ENCODE peak calls at places on chromosomes 5 and 9, in nine cellular contexts. C, O, T, I, X, B, M, J and N are unnamed samples. For H3K4me1, the result is how much of the 10 kb centered on the place peaks cover.

GRCh38 chr5:74934949-74935751 is 69.0 kb upstream of the FAM169A start:
- DNase-seq in T (peak), B (peak), O (no peak), I (no peak), C (no peak), M (peak), J (peak), X (no peak), N (peak)

GRCh38 chr9:111482656-111483418 is 1.3 kb downstream of the ECPAS start:
- DNase-seq in I (peak), O (peak), B (peak), X (peak), T (peak), M (peak), C (peak), J (peak), N (peak)

GRCh38 chr5:1724822-1725602 is 74.6 kb downstream of the MRPL36 start:
- DNase-seq in C (no peak), T (peak), M (peak), I (no peak), X (peak), J (no peak), O (no peak), B (peak), N (no peak)

GRCh38 chr5:101728933-101729332 is 567.2 kb downstream of the SLCO4C1 start:
- DNase-seq in J (no peak), X (no peak), I (no peak), O (no peak), C (no peak), B (no peak), T (no peak), M (no peak), N (peak)

GRCh38 chr9:92659601-92660000 is 10.3 kb downstream of the IPPK start:
- DNase-seq in M (no peak), O (no peak), T (no peak), J (no peak), B (no peak), C (no peak), I (no peak), X (peak), N (no peak)

GRCh38 chr5:82593481-82593880 is 315.3 kb upstream of the RPS23 start:
- DNase-seq in J (peak), B (no peak), X (no peak), M (no peak), I (no peak), C (no peak), T (peak), O (no peak), N (no peak)

GRCh38 chr9:4581861-4582565 is 80.1 kb upstream of the PLPP6 start:
- DNase-seq in J (no peak), T (no peak), I (no peak), X (no peak), C (no peak), B (no peak), M (no peak), O (no peak), N (no peak)

GRCh38 chr9:36847781-36848673 is 186.0 kb downstream of the PAX5 start:
- DNase-seq in J (no peak), C (no peak), O (no peak), B (no peak), I (no peak), X (no peak), T (peak), M (no peak), N (no peak)

GRCh38 chr5:131270809-131271208 is 7.0 kb downstream of the CDC42SE2 start:
- DNase-seq in M (no peak), C (no peak), B (no peak), I (no peak), T (no peak), O (no peak), J (peak), X (no peak), N (no peak)

GRCh38 chr9:125524522-125524921 is 182.5 kb downstream of the MAPKAP1 start:
- DNase-seq in I (no peak), T (peak), X (no peak), J (no peak), M (no peak), O (no peak), C (no peak), B (peak), N (peak)

GRCh38 chr5:150653145-150653761 is 7.8 kb upstream of the MYOZ3 start:
- DNase-seq in T (peak), M (no peak), B (peak), X (no peak), J (no peak), C (no peak), O (no peak), I (no peak), N (no peak)

GRCh38 chr5:88675758-88676636 is 207.0 kb downstream of the MEF2C start:
- DNase-seq in X (peak), B (peak), M (peak), I (no peak), J (no peak), T (peak), O (peak), C (peak), N (peak)

GRCh38 chr9:132536124-132536523 is 46.3 kb upstream of the BARHL1 start:
- DNase-seq in T (no peak), C (no peak), J (no peak), O (no peak), I (no peak), M (no peak), X (no peak), B (no peak), N (no peak)

GRCh38 chr9:3875371-3876132 is 349.8 kb upstream of the RFX3 start:
- DNase-seq in O (no peak), J (peak), B (no peak), M (no peak), C (no peak), X (no peak), I (no peak), T (peak), N (peak)

GRCh38 chr9:127366594-127366993 is 30.4 kb upstream of the SLC2A8 start:
- DNase-seq in X (peak), O (no peak), M (no peak), C (no peak), I (no peak), B (no peak), J (no peak), T (no peak), N (no peak)

GRCh38 chr5:83919071-83920041 is 198.7 kb upstream of the HAPLN1 start:
- DNase-seq in B (no peak), M (peak), O (no peak), J (peak), I (no peak), X (no peak), T (no peak), C (no peak), N (no peak)

GRCh38 chr9:120946259-120946658 is 19.7 kb upstream of the TRAF1 start:
- DNase-seq in B (no peak), T (peak), C (no peak), O (no peak), I (no peak), M (no peak), J (peak), X (no peak), N (no peak)

GRCh38 chr5:159286420-159287035 is 23.4 kb downstream of the UBLCP1 start:
- DNase-seq in B (no peak), I (no peak), C (no peak), M (peak), O (no peak), J (peak), T (peak), X (no peak), N (peak)

GRCh38 chr9:92292338-92293074 is 991 bp downstream of the IARS1 start:
- DNase-seq in T (no peak), M (no peak), C (no peak), J (peak), B (no peak), I (no peak), O (no peak), X (no peak), N (peak)

GRCh38 chr9:38067611-38067891 is 1.5 kb downstream of the SHB start:
- DNase-seq in B (no peak), M (no peak), I (peak), X (peak), O (peak), T (no peak), J (peak), C (peak), N (no peak)

GRCh38 chr9:133103987-133104505 is 17.0 kb downstream of the RALGDS start:
- DNase-seq in I (no peak), J (no peak), T (no peak), C (peak), O (no peak), X (peak), B (no peak), M (no peak), N (no peak)

DNA sequence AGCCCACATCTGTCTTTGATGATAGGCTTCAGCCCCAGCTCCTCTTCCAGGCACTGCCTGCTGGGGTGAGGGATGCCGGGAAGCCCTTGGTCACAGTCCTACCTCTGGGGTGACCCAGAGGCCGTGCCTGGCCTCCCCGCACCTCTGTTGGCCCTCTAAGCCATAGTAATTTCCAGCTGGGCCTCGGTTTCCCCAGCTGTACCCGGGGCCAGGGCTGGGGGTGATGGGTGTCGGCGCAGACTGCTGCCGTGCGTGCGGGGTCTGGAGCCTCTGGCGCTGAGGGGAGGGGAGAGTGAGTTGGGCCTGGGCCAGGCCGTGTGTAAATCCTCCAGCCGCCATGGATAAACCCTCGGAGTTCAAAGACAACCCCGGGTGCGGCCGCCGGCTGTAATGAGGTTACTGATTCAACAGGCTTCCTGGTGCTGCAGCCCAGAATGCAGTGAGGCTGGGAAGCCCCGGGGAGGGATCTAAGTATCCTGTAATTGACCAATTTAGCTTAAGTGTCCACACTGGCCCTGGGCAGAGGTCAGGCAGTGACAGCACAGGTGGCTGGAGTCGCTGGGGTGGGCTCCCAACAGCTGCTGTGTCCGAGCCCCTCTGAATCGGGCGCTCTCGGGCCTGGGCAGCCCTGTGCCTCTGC is 7.1 kb downstream of the RXRA start:
- DNase-seq in O (peak), I (peak), T (no peak), X (no peak), J (no peak), M (peak), B (no peak), C (no peak), N (no peak)
- H3K4me1 ChIP-seq in O (half or more), I (half or more), T (under half), X (under half), J (half or more), M (under half), B (under half), C (half or more), N (under half)

GRCh38 chr9:104903609-104904008 is 24.3 kb downstream of the ABCA1 start:
- DNase-seq in I (no peak), B (peak), J (no peak), T (peak), O (no peak), C (no peak), X (no peak), M (no peak), N (no peak)

GRCh38 chr9:104896131-104896530 is 31.8 kb downstream of the ABCA1 start:
- DNase-seq in T (no peak), O (no peak), X (no peak), C (no peak), J (peak), M (no peak), B (no peak), I (no peak), N (no peak)

GRCh38 chr9:104900871-104901270 is 27.1 kb downstream of the ABCA1 start:
- DNase-seq in B (peak), I (no peak), O (no peak), C (no peak), X (no peak), J (peak), M (no peak), T (peak), N (no peak)

GRCh38 chr9:104899759-104900247 is 28.2 kb downstream of the ABCA1 start:
- DNase-seq in X (no peak), I (no peak), B (no peak), C (no peak), J (no peak), O (no peak), M (peak), T (no peak), N (no peak)

DNA sequence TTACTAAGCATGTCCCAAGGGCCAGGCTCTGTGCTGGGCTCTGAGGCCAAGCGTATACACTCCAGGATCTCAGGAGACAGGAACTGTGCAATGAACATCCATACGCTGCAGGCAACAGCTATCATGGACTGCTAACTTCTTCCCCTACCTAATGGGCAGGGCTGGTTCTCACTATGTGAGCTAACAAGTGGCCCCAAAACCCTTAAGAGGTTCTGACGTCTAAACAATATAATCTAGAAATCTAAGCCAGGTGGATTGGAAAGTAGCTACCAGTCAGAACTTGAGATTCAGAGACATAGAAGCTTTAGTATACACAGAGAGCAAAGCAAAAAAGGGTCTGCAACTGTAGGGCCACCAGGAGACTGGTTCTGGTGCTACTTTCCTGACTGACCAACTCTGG is 27.6 kb downstream of the ABCA1 start:
- DNase-seq in C (no peak), J (no peak), X (no peak), B (peak), M (no peak), I (no peak), T (no peak), O (no peak), N (no peak)
- H3K4me1 ChIP-seq in C (half or more), J (half or more), X (under half), B (under half), M (under half), I (under half), T (under half), O (under half), N (under half)

DNA sequence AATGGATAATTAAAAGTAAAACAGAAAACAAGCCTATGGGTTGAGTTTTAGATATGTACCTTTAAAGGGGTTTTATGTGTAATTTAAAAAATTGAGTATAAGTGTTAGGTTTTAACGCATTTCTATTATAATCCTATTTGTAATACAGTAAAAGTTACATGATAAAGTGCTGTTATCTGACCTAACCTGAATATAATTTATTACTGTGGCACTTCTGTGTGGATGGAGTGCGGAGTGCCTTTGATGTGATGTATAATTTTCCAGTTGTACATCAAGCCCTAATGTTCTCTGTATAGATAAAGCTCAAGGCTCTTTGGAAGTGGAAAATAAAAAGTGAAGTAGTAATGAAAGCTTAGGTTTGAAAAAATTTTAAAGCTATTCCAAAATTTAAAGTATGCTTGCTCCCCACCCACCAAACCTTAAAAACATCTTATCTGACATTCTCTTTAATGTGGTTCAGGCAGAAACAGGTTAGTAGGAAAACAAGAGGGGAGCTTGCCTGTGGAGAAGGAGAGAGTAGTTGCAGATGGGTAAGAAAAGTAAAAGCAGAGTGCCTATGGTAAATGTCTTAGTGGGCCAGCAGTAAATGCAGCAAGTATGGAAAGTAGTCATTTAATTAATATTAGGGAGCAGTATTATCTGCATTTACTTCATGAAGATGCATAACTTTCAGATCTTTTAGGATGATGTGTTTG is 4.0 kb downstream of the MATR3 start:
- DNase-seq in C (no peak), I (no peak), J (no peak), M (peak), T (no peak), O (no peak), X (no peak), B (peak), N (no peak)
- H3K4me1 ChIP-seq in C (half or more), I (half or more), J (under half), M (under half), T (half or more), O (half or more), X (under half), B (under half), N (under half)

GRCh38 chr5:148967783-148968182 is 95.1 kb downstream of the SH3TC2 start:
- DNase-seq in J (no peak), T (no peak), M (peak), I (no peak), B (peak), X (no peak), C (no peak), O (peak), N (no peak)

GRCh38 chr5:148969291-148969690 is 93.6 kb downstream of the SH3TC2 start:
- DNase-seq in B (peak), I (no peak), X (no peak), M (no peak), T (no peak), J (peak), C (no peak), O (no peak), N (no peak)

GRCh38 chr5:148970228-148970627 is 92.6 kb downstream of the SH3TC2 start:
- DNase-seq in T (no peak), C (no peak), X (no peak), O (peak), I (no peak), M (no peak), B (peak), J (no peak), N (no peak)

GRCh38 chr5:148966937-148967336 is 95.9 kb downstream of the SH3TC2 start:
- DNase-seq in C (no peak), M (no peak), J (no peak), O (no peak), B (peak), X (no peak), T (no peak), I (no peak), N (no peak)

GRCh38 chr5:148968311-148968710 is 94.6 kb downstream of the SH3TC2 start:
- DNase-seq in T (no peak), B (peak), M (no peak), O (no peak), I (no peak), C (no peak), J (no peak), X (no peak), N (no peak)
- H3K4me1 ChIP-seq in T (under half), B (under half), M (under half), O (under half), I (half or more), C (under half), J (half or more), X (under half), N (under half)

DNA sequence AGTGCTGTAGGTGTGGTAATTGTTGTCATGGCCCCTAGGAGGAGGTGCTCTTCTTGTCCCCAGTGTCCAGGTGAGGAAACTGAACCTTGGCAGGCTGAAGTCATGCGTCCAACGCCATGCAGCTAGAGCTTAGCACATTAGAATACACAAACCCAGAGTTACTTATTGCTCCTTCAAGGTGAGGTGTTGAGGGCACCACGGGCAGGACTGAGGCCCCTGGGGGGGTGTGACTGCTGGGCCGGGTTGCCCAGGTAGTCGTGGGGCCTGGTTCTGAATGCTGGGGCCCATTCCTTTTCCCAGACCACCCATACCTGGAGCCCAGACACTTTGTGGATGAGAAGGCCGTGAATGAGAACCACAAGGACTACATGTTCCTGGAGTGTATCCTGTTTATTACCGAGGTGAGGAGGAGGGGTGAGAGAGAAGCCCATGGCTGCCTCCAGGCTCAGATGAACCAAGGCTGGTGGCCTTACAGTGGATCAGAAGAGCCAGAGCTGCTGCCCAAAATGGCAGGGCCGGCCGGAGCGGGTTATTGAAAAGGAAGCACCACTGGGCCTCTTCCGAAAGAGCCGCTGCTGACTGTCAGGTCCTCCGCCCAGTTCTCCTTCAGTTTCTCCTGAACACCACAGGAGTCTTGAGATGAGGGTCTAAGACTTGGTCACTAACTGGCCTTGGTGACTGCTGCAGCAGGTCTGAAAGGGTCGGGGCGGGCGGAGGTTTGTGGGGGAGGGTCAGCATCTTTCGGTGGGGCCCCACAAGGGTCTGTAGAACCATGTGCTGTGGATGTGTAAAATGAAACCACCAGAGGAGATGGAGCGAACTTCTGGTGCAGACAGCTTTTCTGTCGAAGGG is 26.3 kb downstream of the PTPA start:
- DNase-seq in X (no peak), J (no peak), M (no peak), C (no peak), B (no peak), T (no peak), O (no peak), I (no peak), N (no peak)
- H3K4me1 ChIP-seq in X (under half), J (under half), M (under half), C (half or more), B (under half), T (under half), O (under half), I (under half), N (under half)

DNA sequence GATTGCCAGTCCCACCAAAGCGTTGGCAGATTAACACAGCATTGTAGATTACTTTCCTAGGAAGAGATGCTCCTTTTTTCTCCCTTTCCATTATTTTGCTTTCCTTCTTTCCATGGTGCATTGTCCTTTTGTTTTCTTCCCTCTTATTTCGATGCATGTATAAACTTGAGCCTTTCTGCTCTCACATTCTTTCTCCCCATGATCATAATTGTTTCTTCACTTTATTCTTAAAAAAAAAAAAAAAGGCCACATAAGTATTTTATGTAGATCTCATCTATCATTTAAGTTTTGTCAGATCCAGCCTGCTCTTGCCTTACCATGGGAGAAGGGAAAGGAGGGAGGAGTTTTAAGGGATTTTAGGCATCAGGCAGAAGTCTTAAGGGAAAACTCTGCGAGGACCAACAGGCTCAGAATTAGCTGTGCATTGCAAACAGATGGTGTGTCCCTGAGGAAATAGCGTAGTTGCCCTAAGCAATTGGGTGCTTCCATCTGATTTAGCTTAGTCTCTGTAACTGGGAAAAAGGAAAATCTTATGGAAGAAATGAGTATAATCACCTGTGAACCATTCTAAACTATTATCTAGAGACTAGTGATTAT is 11.1 kb downstream of the TGFBR1 start:
- DNase-seq in B (no peak), M (no peak), I (no peak), C (no peak), X (no peak), J (no peak), T (no peak), O (no peak), N (no peak)
- H3K4me1 ChIP-seq in B (under half), M (under half), I (half or more), C (under half), X (under half), J (under half), T (under half), O (under half), N (under half)